ENCODE peak calls at places on chromosomes 6 and 20, in six cellular contexts. K is lower leg skin, I is tibial nerve, V is uterus, P is adrenal gland, O is heart left ventricle. M is an unnamed sample.
A peak's percentile ranks its signal among the peaks of the same experiment; 100 is the strongest.

GRCh38 chr6:130587778-130588520 is 222.1 kb downstream of the TMEM200A start:
- DNase-seq in K (no peak), O (no peak), V (no peak), P (no peak), I (no peak), M (no peak)

GRCh38 chr6:130314271-130314670 is 51.5 kb upstream of the TMEM200A start:
- DNase-seq in P (no peak), V (no peak), K (no peak), O (no peak), I (no peak), M (no peak)

GRCh38 chr6:53456809-53457208 is 88.1 kb downstream of the GCLC start:
- DNase-seq in V (no peak), K (no peak), O (no peak), I (no peak), P (no peak), M (no peak)

GRCh38 chr6:109104512-109104911 is 9.2 kb downstream of the CEP57L1 start:
- DNase-seq in I (no peak), P (no peak), K (no peak), O (no peak), V (no peak), M (no peak)

GRCh38 chr6:108710046-108710445 is 138.2 kb upstream of the ARMC2 start:
- DNase-seq in I (no peak), V (no peak), K (no peak), O (no peak), P (no peak), M (no peak)

GRCh38 chr20:13344671-13345070 is 123.6 kb downstream of the ISM1 start:
- DNase-seq in O (no peak), V (no peak), P (no peak), I (no peak), K (no peak), M (no peak)

GRCh38 chr6:168270274-168271174 is 49.1 kb downstream of the DACT2 start:
- DNase-seq in V (no peak), K (peak; percentile 37), I (no peak), P (no peak), O (no peak), M (no peak)

GRCh38 chr6:138105446-138105845 is 1.8 kb downstream of the PERP start:
- DNase-seq in I (no peak), O (no peak), K (no peak), P (no peak), V (no peak), M (no peak)

GRCh38 chr6:48016027-48016755 is 94.8 kb downstream of the PTCHD4 start:
- DNase-seq in V (no peak), I (no peak), O (no peak), K (no peak), P (no peak), M (no peak)

GRCh38 chr6:52566853-52567279 is 10.0 kb downstream of the TRAM2 start:
- DNase-seq in I (peak; percentile 49), K (no peak), V (no peak), P (no peak), O (no peak), M (no peak)

GRCh38 chr6:10733151-10733715 is 10.4 kb downstream of the TMEM14C start:
- DNase-seq in I (no peak), P (no peak), K (peak; percentile 52), V (no peak), O (no peak), M (no peak)

GRCh38 chr6:115819506-115819905 is 241.2 kb downstream of the FRK start:
- DNase-seq in V (no peak), O (no peak), P (no peak), I (no peak), K (no peak), M (no peak)

GRCh38 chr20:4069741-4070140 is 54.4 kb upstream of the RNF24 start:
- DNase-seq in I (no peak), K (no peak), O (peak; percentile 15), P (no peak), V (no peak), M (no peak)

GRCh38 chr6:157760589-157761330 is 62.3 kb upstream of the SNX9 start:
- DNase-seq in I (no peak), O (no peak), P (no peak), K (no peak), V (peak; percentile 42), M (no peak)

GRCh38 chr6:34810936-34811632 is 19.2 kb downstream of the BLTP3A start:
- DNase-seq in O (no peak), K (no peak), I (no peak), P (no peak), V (no peak), M (no peak)

GRCh38 chr6:168284187-168284586 is 35.4 kb downstream of the DACT2 start:
- DNase-seq in O (no peak), V (no peak), I (no peak), K (no peak), P (no peak), M (no peak)

GRCh38 chr20:57938158-57939108 is 228.6 kb upstream of the PMEPA1 start:
- DNase-seq in O (peak; percentile 35), P (no peak), K (no peak), I (no peak), V (no peak), M (no peak)

GRCh38 chr6:52724406-52725121 is 38.7 kb downstream of the GSTA2 start:
- DNase-seq in I (peak; percentile 61), V (peak; percentile 53), P (peak; percentile 88), K (peak; percentile 89), O (peak; percentile 33), M (peak; percentile 83)

GRCh38 chr6:169244684-169245383 is 8.8 kb downstream of the THBS2 start:
- DNase-seq in P (no peak), V (no peak), O (no peak), K (no peak), I (no peak), M (no peak)

GRCh38 chr20:37519508-37520416 is 1.3 kb upstream of the NNAT start:
- DNase-seq in O (no peak), I (no peak), V (no peak), K (peak; percentile 82), P (no peak), M (no peak)

DNA sequence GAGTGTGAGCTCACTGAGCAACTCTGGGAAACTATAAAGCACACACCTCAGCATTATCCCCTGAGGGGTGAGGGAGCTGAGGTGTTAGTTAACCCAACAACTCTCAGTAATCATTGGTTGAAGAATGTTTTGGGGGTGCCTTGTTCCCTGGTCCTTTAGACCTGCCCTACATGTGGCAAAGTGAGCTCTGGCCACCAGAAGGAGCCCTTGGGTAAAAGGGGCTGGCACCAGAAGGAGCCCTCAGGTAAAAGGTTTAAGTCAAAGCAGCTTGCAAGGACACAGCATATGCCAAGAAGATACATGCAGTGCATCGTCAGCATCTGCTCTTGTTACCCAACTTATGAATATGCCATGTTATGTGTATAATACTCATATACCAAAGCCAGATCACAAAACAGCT is 1081.7 kb downstream of the KIF16B start:
- DNase-seq in K (no peak), P (no peak), I (no peak), V (no peak), O (no peak), M (no peak)
- TF ChIP-seq CTCF in K (no peak), P (no peak), I (no peak), V (no peak), O (no peak), M (no peak)

DNA sequence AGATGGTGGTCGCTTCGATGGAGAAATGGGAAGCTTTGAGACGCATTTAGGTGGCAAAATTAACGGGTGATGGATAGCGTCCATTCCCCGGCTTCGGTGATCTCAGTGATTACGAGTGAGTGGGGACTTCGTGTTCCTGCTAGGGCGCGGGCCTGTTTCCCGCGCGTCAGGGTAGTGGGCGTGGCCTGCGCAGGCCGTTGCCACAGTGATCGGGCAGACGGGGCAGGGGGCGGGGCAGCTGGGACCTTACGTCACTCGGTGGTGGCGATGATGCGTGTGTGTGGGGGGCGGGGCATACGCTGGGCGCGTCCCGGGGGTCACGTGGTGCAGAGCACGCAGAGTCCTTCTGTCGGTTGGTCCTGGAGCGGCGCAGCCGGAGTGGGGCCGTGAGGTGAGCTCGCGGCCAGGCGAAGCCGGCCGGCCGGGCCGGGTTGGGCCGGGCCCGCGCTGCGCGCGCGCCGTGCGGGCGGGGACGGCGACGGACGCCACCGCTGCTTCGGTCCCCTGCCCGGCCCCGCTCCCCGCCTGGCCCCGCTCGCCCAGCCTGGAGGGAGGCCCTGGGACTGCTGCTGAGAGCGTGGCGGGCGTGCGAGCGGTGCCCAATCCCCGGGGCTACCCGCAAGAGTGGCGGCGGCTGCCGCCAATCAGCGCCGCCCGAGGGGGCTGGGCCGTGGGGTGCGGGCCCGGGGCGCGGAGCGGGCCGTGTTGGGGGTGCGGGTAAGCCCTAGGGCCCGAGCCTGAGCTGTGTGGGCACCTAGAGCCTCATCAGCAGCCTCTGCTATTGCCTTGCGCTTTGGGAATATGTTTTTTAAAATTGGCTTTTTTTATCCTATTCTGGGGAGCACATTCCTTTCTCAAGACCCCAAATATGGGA is at the start of gene PHF20:
- DNase-seq in I (peak; percentile 99), P (peak; percentile 100), V (peak; percentile 99), K (peak; percentile 100), O (peak; percentile 100), M (peak; percentile 98)
- TF ChIP-seq POLR2A in I (peak; percentile 99), P (peak; percentile 88), V (peak; percentile 96), K (no peak), O (peak; percentile 22), M (peak; percentile 78)

DNA sequence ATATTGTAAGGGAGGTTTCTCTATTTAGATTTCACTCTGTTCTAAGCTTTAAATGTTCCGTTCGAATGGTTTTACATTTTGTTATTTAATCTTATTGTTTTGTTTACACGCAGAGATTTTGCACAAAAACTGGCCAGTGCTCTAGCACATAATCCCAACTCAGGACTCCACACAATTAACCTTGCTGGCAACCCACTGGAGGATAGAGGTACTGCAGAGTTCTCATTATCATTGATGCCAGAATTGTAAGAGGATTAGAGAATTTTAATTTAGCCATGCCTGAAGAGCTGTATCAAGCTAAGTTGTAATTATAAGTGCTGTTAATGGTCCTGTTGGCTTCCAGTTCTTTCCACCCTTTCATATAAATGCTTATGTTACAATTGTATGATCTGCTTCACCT is 179.7 kb upstream of the SCGN start:
- DNase-seq in P (no peak), O (no peak), V (no peak), K (no peak), I (no peak), M (no peak)
- TF ChIP-seq CTCF in P (no peak), O (no peak), V (no peak), K (no peak), I (no peak), M (peak; percentile 12)

GRCh38 chr6:159971341-159972178 is 2.7 kb downstream of the IGF2R start:
- DNase-seq in I (no peak), P (no peak), V (no peak), O (no peak), K (no peak), M (no peak)

GRCh38 chr6:159968295-159969203 is at the start of gene IGF2R:
- DNase-seq in I (peak; percentile 91), P (peak; percentile 95), K (peak; percentile 98), V (peak; percentile 90), O (peak; percentile 94), M (peak; percentile 96)

GRCh38 chr6:159969204-159969912 is 476 bp downstream of the IGF2R start:
- DNase-seq in P (peak; percentile 65), V (peak; percentile 46), O (peak; percentile 48), K (peak; percentile 93), I (no peak), M (peak; percentile 44)

GRCh38 chr6:159970659-159971063 is 1.8 kb downstream of the IGF2R start:
- DNase-seq in P (no peak), O (no peak), I (no peak), K (no peak), V (no peak), M (no peak)

DNA sequence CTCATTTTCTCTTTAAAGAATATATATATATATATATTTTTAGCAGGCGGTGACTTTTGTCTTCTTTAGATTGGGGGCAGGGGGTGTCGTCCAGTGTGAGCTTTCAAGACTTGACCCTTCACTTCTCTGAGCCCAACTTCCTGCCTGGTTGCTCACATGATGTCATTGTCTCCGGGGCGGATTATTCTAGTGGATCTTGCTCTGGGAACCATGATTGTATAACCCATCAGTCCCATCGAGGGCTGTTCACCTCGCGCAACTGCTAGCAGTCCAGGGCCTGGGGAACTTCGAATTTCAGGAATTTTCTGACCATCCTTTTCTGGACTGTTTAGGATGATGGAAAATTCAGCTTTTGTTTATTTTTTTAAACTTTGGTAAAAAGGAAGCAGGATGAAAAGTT is 1.0 kb downstream of the IGF2R start:
- DNase-seq in I (peak; percentile 76), P (peak; percentile 64), O (peak; percentile 58), V (peak; percentile 46), K (peak; percentile 93), M (peak; percentile 65)
- TF ChIP-seq POLR2A in I (no peak), P (peak; percentile 65), O (no peak), V (no peak), K (no peak), M (no peak)

M was measured in thyroid gland.